ENCODE peak calls at places on chromosomes 6 and 20, in four cellular contexts. Z is suprapubic skin, J is Right ventricle myocardium superior, E is NCI-H2029. Y is an unnamed sample.
A peak's percentile ranks its signal among the peaks of the same experiment; 100 is the strongest.

GRCh38 chr6:151289399-151290007 is 49.7 kb downstream of the AKAP12 start:
- DNase-seq in E (no peak), J (no peak), Z (no peak), Y (no peak)

GRCh38 chr6:52293067-52293466 is 8.5 kb upstream of the MCM3 start:
- DNase-seq in Z (no peak), E (peak; percentile 53), J (no peak), Y (no peak)

GRCh38 chr6:85516168-85516567 is 66.3 kb downstream of the NT5E start:
- DNase-seq in J (no peak), Z (no peak), E (no peak), Y (no peak)

GRCh38 chr6:35079311-35080000 is 61.7 kb downstream of the TCP11 start:
- DNase-seq in J (peak; percentile 29), E (no peak), Z (peak; percentile 63), Y (peak; percentile 55)

GRCh38 chr6:111265842-111266241 is 178.5 kb downstream of the SLC16A10 start:
- DNase-seq in J (no peak), E (no peak), Z (no peak), Y (no peak)

GRCh38 chr6:55734256-55734655 is 141.1 kb downstream of the BMP5 start:
- DNase-seq in J (no peak), E (no peak), Z (no peak), Y (no peak)

GRCh38 chr20:15236812-15237211 is 899.4 kb upstream of the FLRT3 start:
- DNase-seq in E (peak; percentile 16), J (no peak), Z (no peak), Y (no peak)

GRCh38 chr6:49457771-49458170 is 5.3 kb downstream of the MMUT start:
- DNase-seq in E (no peak), Z (no peak), J (no peak), Y (no peak)

GRCh38 chr6:2403546-2403945 is 158.1 kb upstream of the GMDS start:
- DNase-seq in E (peak; percentile 96), Z (no peak), J (no peak), Y (no peak)

GRCh38 chr6:142635130-142635529 is 309.8 kb downstream of the HIVEP2 start:
- DNase-seq in E (no peak), Z (no peak), J (no peak), Y (no peak)

GRCh38 chr6:710601-711571 is 17.9 kb upstream of the EXOC2 start:
- DNase-seq in E (peak; percentile 83), Z (peak; percentile 71), J (peak; percentile 73), Y (peak; percentile 81)

GRCh38 chr6:66735106-66735890 is 1028.3 kb upstream of the EYS start:
- DNase-seq in E (no peak), J (no peak), Z (no peak), Y (no peak)

GRCh38 chr6:111061493-111061892 is 25.8 kb upstream of the SLC16A10 start:
- DNase-seq in J (no peak), Z (no peak), E (no peak), Y (no peak)

GRCh38 chr6:87574237-87574636 is 15.6 kb downstream of the RARS2 start:
- DNase-seq in Z (no peak), E (peak; percentile 94), J (no peak), Y (no peak)

GRCh38 chr6:157411368-157411767 is 30.4 kb downstream of the ZDHHC14 start:
- DNase-seq in J (no peak), E (no peak), Z (no peak), Y (no peak)

GRCh38 chr6:39997101-39997635 is 62.9 kb upstream of the MOCS1 start:
- DNase-seq in J (no peak), Z (no peak), E (peak; percentile 73), Y (no peak)

GRCh38 chr6:40183902-40184301 is 249.6 kb upstream of the MOCS1 start:
- DNase-seq in E (no peak), Z (no peak), J (no peak), Y (no peak)

GRCh38 chr6:159762681-159763293 is 942 bp downstream of the ACAT2 start:
- DNase-seq in Z (no peak), J (no peak), E (no peak), Y (peak; percentile 73)

GRCh38 chr6:157229733-157230132 is 93.6 kb downstream of the TMEM242 start:
- DNase-seq in E (peak; percentile 97), Z (peak; percentile 33), J (no peak), Y (peak; percentile 42)

GRCh38 chr20:40286991-40287531 is 402.0 kb downstream of the MAFB start:
- DNase-seq in E (peak; percentile 69), Z (peak; percentile 79), J (peak; percentile 90), Y (peak; percentile 89)

GRCh38 chr6:43773050-43773956 is 3.3 kb downstream of the VEGFA start:
- DNase-seq in E (peak; percentile 79), Z (no peak), J (peak; percentile 74), Y (peak; percentile 75)

GRCh38 chr6:158954778-158955177 is 45.2 kb downstream of the RSPH3 start:
- DNase-seq in J (no peak), E (no peak), Z (no peak), Y (no peak)

GRCh38 chr6:40286027-40286426 is 301.1 kb downstream of the LRFN2 start:
- DNase-seq in Z (no peak), E (no peak), J (no peak), Y (no peak)

GRCh38 chr20:44765647-44766367 is 20.1 kb downstream of the KCNK15 start:
- DNase-seq in Z (no peak), E (peak; percentile 81), J (no peak), Y (no peak)

GRCh38 chr6:137095093-137095492 is 50.3 kb upstream of the IL20RA start:
- DNase-seq in Z (no peak), E (no peak), J (no peak), Y (no peak)

GRCh38 chr20:2575682-2576081 is 39.3 kb downstream of the TMC2 start:
- DNase-seq in E (no peak), J (no peak), Z (no peak), Y (no peak)

GRCh38 chr20:19820520-19821211 is 62.6 kb downstream of the RIN2 start:
- DNase-seq in E (no peak), Z (no peak), J (no peak), Y (peak; percentile 26)

GRCh38 chr6:113630738-113631535 is 226.2 kb upstream of the MARCKS start:
- DNase-seq in E (no peak), J (no peak), Z (no peak), Y (no peak)

GRCh38 chr20:46905364-46906125 is 10.9 kb downstream of the EYA2 start:
- DNase-seq in Z (no peak), J (no peak), E (no peak), Y (no peak)

GRCh38 chr6:3294921-3295871 is 36.4 kb downstream of the PSMG4 start:
- DNase-seq in Z (peak; percentile 39), J (no peak), E (peak; percentile 80), Y (peak; percentile 50)

GRCh38 chr6:41748542-41748941 is 1.3 kb upstream of the PGC start:
- DNase-seq in E (peak; percentile 36), Z (no peak), J (peak; percentile 17), Y (no peak)

GRCh38 chr6:124536157-124536556 is 426.1 kb upstream of the RNF217 start:
- DNase-seq in E (no peak), Z (no peak), J (no peak), Y (no peak)

GRCh38 chr20:2132461-2132901 is 30.9 kb downstream of the STK35 start:
- DNase-seq in E (no peak), Z (no peak), J (no peak), Y (no peak)

GRCh38 chr20:16576219-16576618 is 3.0 kb upstream of the KIF16B start:
- DNase-seq in J (no peak), Z (no peak), E (no peak), Y (no peak)

GRCh38 chr6:42440027-42440426 is 11.7 kb downstream of the TRERF1 start:
- DNase-seq in J (no peak), Z (peak; percentile 20), E (no peak), Y (no peak)

GRCh38 chr6:45717027-45717426 is 298.6 kb downstream of the CLIC5 start:
- DNase-seq in J (no peak), E (no peak), Z (no peak), Y (no peak)

GRCh38 chr6:6741264-6741663 is 152.7 kb downstream of the LY86 start:
- DNase-seq in E (no peak), Z (no peak), J (no peak), Y (no peak)

GRCh38 chr20:25745738-25746137 is 49.1 kb upstream of the ZNF337 start:
- DNase-seq in Z (no peak), E (no peak), J (no peak), Y (no peak)

Y was measured in sigmoid colon.